ENCODE peak calls at places on chromosomes 4 and X, in four cellular contexts. Q is WTC11, T is HepG2, H is K562. J is an unnamed sample.

GRCh38 chrX:97743014-97743413 is 859.3 kb downstream of the RPA4 start:
- DNase-seq in Q (peak), T (no peak), H (no peak), J (no peak)

GRCh38 chr4:79227896-79228295 is 98.0 kb downstream of the NAA11 start:
- DNase-seq in Q (no peak), T (no peak), H (no peak), J (no peak)

GRCh38 chr4:150264595-150265141 is 186.4 kb downstream of the DCLK2 start:
- DNase-seq in Q (no peak), T (peak), H (no peak), J (no peak)

GRCh38 chrX:129984196-129984962 is 1.9 kb downstream of the BCORL1 start:
- DNase-seq in Q (peak), T (no peak), H (peak), J (peak)

GRCh38 chr4:164440196-164440595 is 313.7 kb upstream of the SMIM31 start:
- DNase-seq in Q (no peak), T (no peak), H (no peak), J (no peak)

GRCh38 chr4:3461515-3462291 is 1.4 kb upstream of the DOK7 start:
- DNase-seq in Q (no peak), T (no peak), H (no peak), J (no peak)

GRCh38 chrX:41167888-41168287 is 82.6 kb downstream of the USP9X start:
- DNase-seq in Q (no peak), T (no peak), H (no peak), J (no peak)

GRCh38 chrX:72314242-72314641 is 8.5 kb upstream of the CITED1 start:
- DNase-seq in Q (no peak), T (no peak), H (no peak), J (no peak)

GRCh38 chrX:14412686-14413085 is 116.7 kb upstream of the GLRA2 start:
- DNase-seq in Q (no peak), T (no peak), H (no peak), J (no peak)

GRCh38 chrX:14406225-14406624 is 123.1 kb upstream of the GLRA2 start:
- DNase-seq in Q (no peak), T (no peak), H (no peak), J (no peak)

GRCh38 chrX:14409341-14409740 is 120.0 kb upstream of the GLRA2 start:
- DNase-seq in Q (no peak), T (peak), H (no peak), J (no peak)
- TF ChIP-seq ELF4 in Q (no peak), T (no peak), H (no peak), J (no peak)

GRCh38 chr4:86054676-86055075 is 305.2 kb downstream of the MAPK10 start:
- DNase-seq in Q (no peak), T (no peak), H (no peak), J (no peak)
- TF ChIP-seq ELF4 in Q (no peak), T (no peak), H (no peak), J (no peak)

GRCh38 chr4:8035371-8035780 is 95.7 kb upstream of the AFAP1 start:
- DNase-seq in Q (no peak), T (no peak), H (no peak), J (no peak)
- TF ChIP-seq ELF4 in Q (no peak), T (no peak), H (no peak), J (no peak)

GRCh38 chrX:1378306-1378758 is 13.6 kb downstream of the SLC25A6 start:
- DNase-seq in Q (no peak), T (no peak), H (no peak), J (no peak)
- TF ChIP-seq ELF4 in Q (no peak), T (no peak), H (no peak), J (no peak)

GRCh38 chrX:138845791-138846190 is 134.3 kb upstream of the FGF13 start:
- DNase-seq in Q (no peak), T (no peak), H (no peak), J (no peak)
- TF ChIP-seq ELF4 in Q (no peak), T (no peak), H (no peak), J (no peak)

GRCh38 chrX:3811331-3812311 is 98.2 kb upstream of the PRKX start:
- DNase-seq in Q (no peak), T (peak), H (peak), J (peak)
- TF ChIP-seq ELF4 in Q (no peak), T (no peak), H (no peak), J (no peak)

DNA sequence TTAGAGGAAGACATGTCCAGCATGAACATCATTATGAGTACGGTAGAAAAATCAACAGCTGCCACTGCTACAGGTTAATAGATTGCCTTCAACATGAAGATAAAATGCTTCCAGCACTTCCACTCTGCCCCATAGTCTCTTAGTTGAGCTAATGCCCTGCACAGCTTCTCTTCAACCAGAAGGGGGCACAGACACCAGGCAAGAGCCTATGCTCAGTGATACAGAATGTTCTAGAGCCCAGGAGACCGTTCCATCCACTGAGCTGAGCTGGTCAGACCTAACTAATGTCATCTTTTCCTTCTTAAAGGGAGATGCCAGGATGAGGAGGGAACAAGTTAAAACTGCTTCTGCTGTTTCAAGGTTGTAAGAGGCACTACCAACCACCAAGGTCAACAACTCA is 42.2 kb downstream of the SMIM10L2A start:
- DNase-seq in Q (no peak), T (peak), H (peak), J (no peak)
- TF ChIP-seq ELF4 in Q (no peak), T (no peak), H (no peak), J (no peak)

GRCh38 chr4:139645458-139645857 is 20.2 kb upstream of the MGST2 start:
- DNase-seq in Q (no peak), T (no peak), H (no peak), J (no peak)
- TF ChIP-seq ELF4 in Q (no peak), T (no peak), H (no peak), J (no peak)

GRCh38 chr4:68869274-68869773 is 53.5 kb downstream of the UGT2B10 start:
- DNase-seq in Q (no peak), T (no peak), H (no peak), J (no peak)

GRCh38 chr4:68865760-68866159 is 50.0 kb downstream of the UGT2B10 start:
- DNase-seq in Q (no peak), T (no peak), H (no peak), J (no peak)

GRCh38 chr4:68864438-68865177 is 48.8 kb downstream of the UGT2B10 start:
- DNase-seq in Q (no peak), T (peak), H (peak), J (no peak)

GRCh38 chr4:68861057-68861456 is 45.3 kb downstream of the UGT2B10 start:
- DNase-seq in Q (no peak), T (no peak), H (no peak), J (no peak)

DNA sequence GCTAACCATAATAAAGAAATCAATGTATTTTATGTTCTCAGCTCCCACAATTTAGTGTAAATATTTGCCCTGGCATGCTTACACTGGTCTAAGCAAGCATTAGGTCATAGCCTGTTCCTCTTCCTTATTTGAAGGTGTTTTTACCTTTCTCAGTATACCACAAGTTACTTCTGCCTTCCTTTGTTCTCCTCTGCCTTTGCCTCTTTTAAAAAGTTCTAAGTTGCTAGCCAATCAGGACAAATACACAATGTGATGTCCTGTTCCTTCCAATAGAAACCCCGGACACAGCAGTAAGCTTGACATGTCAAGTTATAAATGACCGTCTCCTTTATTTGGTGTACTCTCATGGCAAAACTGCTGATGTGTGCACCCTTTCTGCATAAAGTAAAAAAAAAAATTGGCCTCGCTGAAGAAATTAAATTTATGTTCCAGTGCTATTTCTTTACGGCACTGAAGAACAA is 49.4 kb downstream of the UGT2B10 start:
- DNase-seq in Q (no peak), T (peak), H (no peak), J (no peak)
- TF ChIP-seq ELF4 in Q (no peak), T (no peak), H (no peak), J (no peak)